ENCODE peak calls at places on chromosomes 2 and 18, in seven cellular contexts. R, M, E, P, Q, H and I are unnamed samples.

GRCh38 chr2:1790996-1791395 is 46.7 kb upstream of the PXDN start:
- DNase-seq in R (no peak), M (no peak), E (no peak), P (no peak), Q (no peak), H (no peak), I (no peak)

GRCh38 chr18:7657050-7657449 is 89.9 kb downstream of the PTPRM start:
- DNase-seq in R (no peak), M (no peak), E (no peak), P (no peak), Q (no peak), H (no peak), I (no peak)

GRCh38 chr2:192218347-192218746 is 23.6 kb upstream of the TMEFF2 start:
- DNase-seq in R (no peak), M (no peak), E (no peak), P (no peak), Q (no peak), H (no peak), I (no peak)

GRCh38 chr18:5890261-5890605 is 5.1 kb downstream of the TMEM200C start:
- DNase-seq in R (no peak), M (no peak), E (no peak), P (no peak), Q (no peak), H (no peak), I (no peak)

GRCh38 chr2:190663348-190663747 is 14.5 kb downstream of the NAB1 start:
- DNase-seq in R (no peak), M (no peak), E (no peak), P (no peak), Q (no peak), H (no peak), I (peak; percentile 13)

GRCh38 chr2:203840816-203841215 is 26.8 kb upstream of the CTLA4 start:
- DNase-seq in R (no peak), M (no peak), E (no peak), P (no peak), Q (no peak), H (no peak), I (no peak)

GRCh38 chr2:121363632-121364420 is 78.8 kb upstream of the TFCP2L1 start:
- DNase-seq in R (no peak), M (peak; percentile 92), E (peak; percentile 63), P (peak; percentile 46), Q (no peak), H (no peak), I (peak; percentile 66)

GRCh38 chr2:232341061-232341738 is 37.4 kb upstream of the ALPP start:
- DNase-seq in R (peak; percentile 13), M (no peak), E (no peak), P (no peak), Q (no peak), H (no peak), I (no peak)

GRCh38 chr18:57889841-57890240 is 86.7 kb upstream of the ATP8B1 start:
- DNase-seq in R (no peak), M (peak; percentile 23), E (no peak), P (no peak), Q (no peak), H (no peak), I (no peak)

GRCh38 chr2:200578778-200579177 is 7.0 kb upstream of the AOX1 start:
- DNase-seq in R (no peak), M (peak; percentile 44), E (no peak), P (no peak), Q (no peak), H (peak; percentile 5), I (peak; percentile 28)

GRCh38 chr2:2581331-2582159 is 250.5 kb upstream of the MYT1L start:
- DNase-seq in R (no peak), M (no peak), E (no peak), P (no peak), Q (peak; percentile 57), H (no peak), I (no peak)

GRCh38 chr2:22536131-22536530 is 848.8 kb upstream of the KLHL29 start:
- DNase-seq in R (no peak), M (peak; percentile 14), E (no peak), P (no peak), Q (no peak), H (no peak), I (no peak)